ENCODE peak calls at places on chromosomes 1 and 21, in seven cellular contexts. S is BJ; X is dorsolateral prefrontal cortex; G is cardiac muscle cell; V is thyroid gland; T is adrenal gland; A is CD8-positive, alpha-beta memory T cell. M is an unnamed sample.

GRCh38 chr1:175090775-175091174 is 23.1 kb downstream of the TNN start:
- DNase-seq in S (no peak), X (no peak), G (no peak), V (no peak), T (no peak), A (no peak), M (no peak)

GRCh38 chr1:70583522-70583921 is 172.5 kb downstream of the CTH start:
- DNase-seq in S (no peak), X (no peak), G (no peak), V (no peak), T (no peak), A (no peak), M (no peak)

GRCh38 chr1:1178794-1179331 is 5.2 kb downstream of the TTLL10 start:
- DNase-seq in S (no peak), X (no peak), G (no peak), V (no peak), T (no peak), A (no peak), M (no peak)

GRCh38 chr1:63888984-63889383 is 115.2 kb downstream of the ROR1 start:
- DNase-seq in S (no peak), X (no peak), G (no peak), V (no peak), T (no peak), A (no peak), M (no peak)

GRCh38 chr1:232704694-232705680 is 75.1 kb upstream of the SIPA1L2 start:
- DNase-seq in S (peak; percentile 69), X (peak; percentile 49), G (no peak), V (no peak), T (peak; percentile 90), A (no peak), M (peak; percentile 77)

GRCh38 chr1:46488343-46489168 is 1.1 kb upstream of the DMBX1 start:
- DNase-seq in S (no peak), X (no peak), G (no peak), V (no peak), T (peak; percentile 65), A (no peak), M (no peak)

GRCh38 chr1:206933333-206933945 is 11.7 kb upstream of the FCMR start:
- DNase-seq in S (no peak), X (no peak), G (peak; percentile 29), V (peak; percentile 20), T (no peak), A (peak; percentile 64), M (peak; percentile 45)

GRCh38 chr1:162033445-162033844 is 9.8 kb upstream of the OLFML2B start:
- DNase-seq in S (no peak), X (no peak), G (no peak), V (peak; percentile 76), T (no peak), A (no peak), M (no peak)

GRCh38 chr1:53862507-53862906 is 24.4 kb upstream of the NDC1 start:
- DNase-seq in S (no peak), X (no peak), G (no peak), V (no peak), T (no peak), A (no peak), M (peak; percentile 6)

GRCh38 chr1:4599521-4599920 is 54.9 kb upstream of the AJAP1 start:
- DNase-seq in S (no peak), X (no peak), G (no peak), V (no peak), T (no peak), A (no peak), M (no peak)

GRCh38 chr1:154351363-154352068 is 26.2 kb downstream of the ATP8B2 start:
- DNase-seq in S (no peak), X (no peak), G (no peak), V (no peak), T (no peak), A (no peak), M (no peak)

GRCh38 chr1:154353460-154353904 is 28.2 kb downstream of the ATP8B2 start:
- DNase-seq in S (no peak), X (no peak), G (peak; percentile 29), V (peak; percentile 10), T (peak; percentile 76), A (no peak), M (peak; percentile 33)

GRCh38 chr1:154353966-154354365 is 28.6 kb downstream of the ATP8B2 start:
- DNase-seq in S (no peak), X (no peak), G (no peak), V (no peak), T (no peak), A (no peak), M (no peak)

GRCh38 chr1:154352581-154353459 is 27.5 kb downstream of the ATP8B2 start:
- DNase-seq in S (no peak), X (peak; percentile 49), G (peak; percentile 69), V (peak; percentile 74), T (peak; percentile 60), A (no peak), M (peak; percentile 56)

GRCh38 chr1:154352245-154352580 is 26.9 kb downstream of the ATP8B2 start:
- DNase-seq in S (no peak), X (no peak), G (no peak), V (no peak), T (no peak), A (no peak), M (peak; percentile 12)
- H3K4me3 ChIP-seq in S (no peak overlapping the region), X (peak overlapping the region; percentile 64), G (peak overlapping the region; percentile 24), V (no peak overlapping the region), T (no peak overlapping the region), A (peak overlapping the region; percentile 76), M (peak overlapping the region; percentile 49)

GRCh38 chr1:196677781-196678509 is 26.1 kb downstream of the CFH start:
- DNase-seq in S (no peak), X (no peak), G (no peak), V (no peak), T (no peak), A (no peak), M (no peak)
- H3K4me3 ChIP-seq in S (no peak overlapping the region), X (no peak overlapping the region), G (no peak overlapping the region), V (no peak overlapping the region), T (no peak overlapping the region), A (no peak overlapping the region), M (no peak overlapping the region)

GRCh38 chr1:55235722-55236121 is 20.6 kb upstream of the USP24 start:
- DNase-seq in S (peak; percentile 83), X (no peak), G (no peak), V (no peak), T (no peak), A (no peak), M (peak; percentile 16)
- H3K4me3 ChIP-seq in S (no peak overlapping the region), X (no peak overlapping the region), G (no peak overlapping the region), V (no peak overlapping the region), T (no peak overlapping the region), A (no peak overlapping the region), M (no peak overlapping the region)

DNA sequence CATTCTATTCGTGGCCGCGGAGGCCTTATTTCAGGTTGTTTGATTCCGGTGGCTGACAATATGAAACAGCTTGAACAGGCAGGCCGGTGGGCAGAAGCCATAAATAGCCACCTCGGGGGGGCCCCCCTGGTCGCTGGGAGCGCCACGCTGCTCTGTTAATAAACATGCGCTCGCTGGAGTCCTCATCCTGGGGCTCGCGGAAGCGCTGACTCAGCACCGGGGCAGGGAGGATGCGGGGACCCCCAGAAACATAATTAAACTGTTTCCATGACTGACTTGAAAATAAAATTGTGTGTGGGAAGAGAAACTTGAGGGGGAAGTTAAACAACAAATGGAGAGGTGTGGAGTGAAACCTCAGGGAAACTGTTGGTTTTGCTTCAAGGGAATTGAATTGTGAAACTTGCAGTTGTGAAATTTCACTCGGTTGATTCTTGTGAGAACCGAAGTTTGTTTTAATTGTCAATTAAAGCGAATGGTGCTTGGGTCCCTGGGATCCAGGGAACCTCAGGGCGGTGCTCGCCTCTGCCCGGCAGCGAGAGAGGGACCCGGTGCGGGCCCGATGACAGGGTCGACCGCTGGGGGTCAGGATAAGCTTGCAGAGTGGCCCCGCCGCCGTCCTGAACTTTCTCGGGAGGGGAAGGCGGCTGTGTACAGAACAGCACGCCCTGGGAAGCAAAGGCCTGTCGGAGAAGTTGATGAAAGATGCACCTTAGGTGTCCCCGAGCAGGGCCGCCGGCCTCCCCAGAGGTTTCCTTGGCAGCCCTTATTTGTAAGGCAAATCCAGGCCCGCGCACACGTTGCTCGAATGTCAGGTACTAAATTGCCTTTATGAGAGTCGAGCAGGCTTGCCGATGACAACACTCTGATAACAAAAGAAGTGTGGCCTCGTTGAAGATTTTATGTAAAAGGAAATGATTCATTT is 176.9 kb upstream of the LMO4 start:
- DNase-seq in S (no peak), X (peak; percentile 64), G (peak; percentile 87), V (peak; percentile 56), T (no peak), A (no peak), M (peak; percentile 43)
- H3K4me3 ChIP-seq in S (no peak overlapping the region), X (peak overlapping the region; percentile 18), G (no peak overlapping the region), V (no peak overlapping the region), T (no peak overlapping the region), A (peak overlapping the region; percentile 54), M (no peak overlapping the region)

GRCh38 chr21:42796327-42797062 is 82.8 kb downstream of the WDR4 start:
- DNase-seq in S (no peak), X (no peak), G (no peak), V (no peak), T (no peak), A (no peak), M (no peak)
- H3K4me3 ChIP-seq in S (no peak overlapping the region), X (no peak overlapping the region), G (no peak overlapping the region), V (no peak overlapping the region), T (no peak overlapping the region), A (no peak overlapping the region), M (no peak overlapping the region)

GRCh38 chr1:38440402-38440801 is 393.8 kb upstream of the POU3F1 start:
- DNase-seq in S (no peak), X (no peak), G (no peak), V (no peak), T (no peak), A (no peak), M (no peak)

GRCh38 chr1:38446936-38447335 is 400.3 kb upstream of the POU3F1 start:
- DNase-seq in S (no peak), X (no peak), G (no peak), V (no peak), T (no peak), A (no peak), M (no peak)

GRCh38 chr1:38444311-38444710 is 397.7 kb upstream of the POU3F1 start:
- DNase-seq in S (peak; percentile 31), X (no peak), G (no peak), V (no peak), T (no peak), A (no peak), M (no peak)

GRCh38 chr1:38444770-38445442 is 398.3 kb upstream of the POU3F1 start:
- DNase-seq in S (no peak), X (no peak), G (peak; percentile 41), V (no peak), T (no peak), A (no peak), M (no peak)
- H3K4me3 ChIP-seq in S (no peak overlapping the region), X (no peak overlapping the region), G (no peak overlapping the region), V (no peak overlapping the region), T (no peak overlapping the region), A (no peak overlapping the region), M (no peak overlapping the region)